ENCODE peak calls at places on chromosomes 5 and 9, in nine cellular contexts. M is endothelial cell of umbilical vein; F is HS-5; R is GM23248; H is T-helper 9 cell; K is head of caudate nucleus; E is NCI-H345; N is activated T-cell treated with anti-CD3 and anti-CD28 coated beads, Interleukin-2, amount 50 U/mL, for 24 hours; D is uterus. S is an unnamed sample.

GRCh38 chr5:34057118-34057517 is 14.1 kb upstream of the C1QTNF3 start:
- DNase-seq in M (no peak), N (no peak), F (no peak), D (no peak), E (no peak), K (no peak), R (no peak), H (no peak), S (no peak)

GRCh38 chr5:54721951-54722654 is 204.5 kb downstream of the SNX18 start:
- DNase-seq in K (no peak), R (no peak), M (no peak), D (no peak), F (no peak), H (no peak), E (no peak), N (no peak), S (no peak)

GRCh38 chr5:159031513-159031912 is 68.2 kb downstream of the EBF1 start:
- DNase-seq in K (no peak), N (no peak), F (no peak), H (no peak), M (no peak), D (no peak), E (no peak), R (no peak), S (no peak)

GRCh38 chr5:177154003-177154643 is 20.6 kb downstream of the NSD1 start:
- DNase-seq in D (no peak), N (peak; percentile 5), R (peak; percentile 38), K (no peak), F (no peak), E (no peak), H (no peak), M (no peak), S (no peak)

GRCh38 chr5:168159425-168159824 is 132.0 kb upstream of the WWC1 start:
- DNase-seq in M (no peak), F (no peak), N (no peak), H (no peak), K (no peak), D (no peak), R (no peak), E (no peak), S (no peak)

GRCh38 chr9:109020113-109020512 is 6.8 kb upstream of the CTNNAL1 start:
- DNase-seq in R (no peak), K (no peak), M (no peak), D (no peak), E (no peak), F (no peak), N (no peak), H (no peak), S (no peak)

GRCh38 chr9:129489838-129490582 is 130.9 kb downstream of the C9orf50 start:
- DNase-seq in D (peak; percentile 72), M (no peak), R (peak; percentile 55), H (peak; percentile 65), N (peak; percentile 68), E (no peak), K (no peak), F (no peak), S (no peak)

GRCh38 chr5:87354496-87354895 is 58.2 kb downstream of the CCNH start:
- DNase-seq in E (no peak), M (no peak), K (no peak), H (no peak), R (no peak), F (no peak), N (no peak), D (no peak), S (no peak)

GRCh38 chr5:122984425-122984824 is 52.1 kb downstream of the PPIC start:
- DNase-seq in F (no peak), M (no peak), H (no peak), E (no peak), K (no peak), R (no peak), N (no peak), D (no peak), S (no peak)

GRCh38 chr5:83577036-83577636 is 105.6 kb downstream of the VCAN start:
- DNase-seq in K (no peak), E (no peak), R (no peak), N (no peak), M (peak; percentile 95), H (no peak), F (no peak), D (no peak), S (no peak)

GRCh38 chr9:137370865-137371520 is 52.0 kb downstream of the EXD3 start:
- DNase-seq in N (no peak), H (no peak), M (no peak), K (peak; percentile 60), R (no peak), F (no peak), E (no peak), D (no peak), S (peak; percentile 58)

GRCh38 chr9:132312873-132313272 is 41.9 kb downstream of the SETX start:
- DNase-seq in K (no peak), E (no peak), H (no peak), F (no peak), M (no peak), N (no peak), R (no peak), D (no peak), S (no peak)

GRCh38 chr5:61675015-61675692 is 343.1 kb downstream of the ZSWIM6 start:
- DNase-seq in R (no peak), F (no peak), N (no peak), M (no peak), E (peak; percentile 13), H (no peak), K (peak; percentile 63), D (no peak), S (no peak)

GRCh38 chr5:36155291-36155690 is 3.4 kb downstream of the SKP2 start:
- DNase-seq in F (no peak), D (no peak), R (no peak), E (no peak), H (no peak), M (no peak), K (no peak), N (no peak), S (no peak)

GRCh38 chr5:84487963-84488362 is 103.3 kb upstream of the EDIL3 start:
- DNase-seq in F (peak; percentile 73), D (peak; percentile 12), M (no peak), K (no peak), R (peak; percentile 47), N (no peak), E (no peak), H (no peak), S (no peak)

GRCh38 chr5:18236386-18236785 is 602.1 kb downstream of the TAF11L14 start:
- DNase-seq in F (peak; percentile 63), R (peak; percentile 1), K (no peak), M (no peak), H (no peak), D (no peak), E (no peak), N (no peak), S (no peak)

GRCh38 chr9:4080889-4081548 is 218.8 kb downstream of the GLIS3 start:
- DNase-seq in F (no peak), E (no peak), N (no peak), D (no peak), R (no peak), H (no peak), M (no peak), K (no peak), S (no peak)

GRCh38 chr9:105114956-105115728 is 129.3 kb upstream of the SLC44A1 start:
- DNase-seq in K (peak; percentile 28), H (no peak), D (peak; percentile 17), R (no peak), F (no peak), N (no peak), M (no peak), E (no peak), S (peak; percentile 63)

GRCh38 chr9:68795411-68795810 is 90.4 kb downstream of the PIP5K1B start:
- DNase-seq in E (no peak), M (no peak), F (no peak), H (no peak), R (no peak), K (no peak), N (no peak), D (no peak), S (no peak)

GRCh38 chr9:18689881-18690280 is 215.9 kb downstream of the ADAMTSL1 start:
- DNase-seq in D (no peak), N (no peak), H (no peak), M (no peak), E (no peak), R (no peak), K (no peak), F (no peak), S (no peak)

GRCh38 chr5:32233220-32233695 is 59.1 kb upstream of the GOLPH3 start:
- DNase-seq in M (no peak), N (no peak), K (no peak), R (no peak), F (no peak), H (no peak), E (no peak), D (no peak), S (no peak)

GRCh38 chr9:79799691-79800345 is 228.1 kb downstream of the TLE4 start:
- DNase-seq in F (no peak), N (no peak), D (no peak), H (no peak), R (no peak), E (peak; percentile 43), K (no peak), M (peak; percentile 86), S (no peak)

GRCh38 chr9:70618784-70619183 is 204.3 kb upstream of the KLF9 start:
- DNase-seq in D (no peak), H (no peak), F (no peak), R (no peak), M (no peak), K (no peak), N (no peak), E (no peak), S (no peak)